ENCODE peak calls at places on chromosome 17, in eight cellular contexts. J is Caco-2; O is OCI-LY7; V is breast epithelium; G is CD8-positive, alpha-beta memory T cell; S is ascending aorta; A is colonic mucosa; T is Peyer's patch. I is an unnamed sample. For H3K9me3, the result is how much of the 10 kb centered on the place peaks cover.

GRCh38 chr17:35447494-35447893 is 1.1 kb downstream of the SLFN13 start:
- DNase-seq in J (no peak), O (no peak), V (no peak), G (no peak), S (no peak), A (no peak), T (no peak), I (peak)

GRCh38 chr17:46722662-46723285 is 95.7 kb downstream of the WNT3 start:
- DNase-seq in J (no peak), O (no peak), V (no peak), G (no peak), S (no peak), A (no peak), T (no peak), I (no peak)

GRCh38 chr17:6421700-6422604 is 13.0 kb downstream of the AIPL1 start:
- DNase-seq in J (peak), O (peak), V (peak), G (peak), S (peak), A (peak), T (peak), I (peak)

GRCh38 chr17:29483503-29483902 is 83.3 kb downstream of the ABHD15 start:
- DNase-seq in J (no peak), O (no peak), V (no peak), G (no peak), S (no peak), A (no peak), T (no peak), I (no peak)

GRCh38 chr17:44304651-44305050 is 3.8 kb upstream of the RUNDC3A start:
- DNase-seq in J (no peak), O (no peak), V (no peak), G (no peak), S (no peak), A (no peak), T (no peak), I (no peak)

GRCh38 chr17:17792551-17793377 is 44.0 kb downstream of the SREBF1 start:
- DNase-seq in J (no peak), O (no peak), V (no peak), G (peak), S (no peak), A (no peak), T (no peak), I (no peak)

GRCh38 chr17:79933863-79934652 is 94.8 kb upstream of the CBX4 start:
- DNase-seq in J (no peak), O (peak), V (no peak), G (no peak), S (no peak), A (no peak), T (peak), I (peak)

GRCh38 chr17:511001-511690 is 158.5 kb upstream of the RPH3AL start:
- DNase-seq in J (no peak), O (no peak), V (no peak), G (no peak), S (no peak), A (no peak), T (no peak), I (no peak)

GRCh38 chr17:74998783-74999182 is 11.4 kb downstream of the CDR2L start:
- DNase-seq in J (no peak), O (no peak), V (no peak), G (no peak), S (no peak), A (no peak), T (no peak), I (no peak)

GRCh38 chr17:75367312-75367711 is 38.2 kb downstream of the GRB2 start:
- DNase-seq in J (no peak), O (no peak), V (no peak), G (no peak), S (no peak), A (no peak), T (no peak), I (no peak)

GRCh38 chr17:2906907-2907306 is 110.7 kb downstream of the RAP1GAP2 start:
- DNase-seq in J (no peak), O (peak), V (no peak), G (no peak), S (no peak), A (no peak), T (no peak), I (no peak)

GRCh38 chr17:72192409-72193192 is 71.8 kb downstream of the SOX9 start:
- DNase-seq in J (no peak), O (no peak), V (no peak), G (no peak), S (peak), A (no peak), T (no peak), I (no peak)

GRCh38 chr17:73998246-73999220 is 204.9 kb upstream of the RPL38 start:
- DNase-seq in J (peak), O (peak), V (peak), G (peak), S (no peak), A (peak), T (peak), I (peak)

GRCh38 chr17:55056530-55056929 is 88.0 kb downstream of the STXBP4 start:
- DNase-seq in J (no peak), O (no peak), V (no peak), G (no peak), S (no peak), A (peak), T (no peak), I (peak)

GRCh38 chr17:76142044-76143041 is 1.3 kb upstream of the FOXJ1 start:
- DNase-seq in J (no peak), O (no peak), V (no peak), G (no peak), S (no peak), A (no peak), T (peak), I (no peak)

GRCh38 chr17:28394717-28395116 is 11.3 kb downstream of the SLC46A1 start:
- DNase-seq in J (peak), O (no peak), V (no peak), G (no peak), S (no peak), A (no peak), T (no peak), I (peak)

GRCh38 chr17:72599891-72600290 is 479.1 kb downstream of the SOX9 start:
- DNase-seq in J (no peak), O (no peak), V (no peak), G (no peak), S (no peak), A (no peak), T (no peak), I (no peak)

GRCh38 chr17:10117581-10118001 is 80.8 kb downstream of the GAS7 start:
- DNase-seq in J (no peak), O (no peak), V (no peak), G (no peak), S (no peak), A (no peak), T (peak), I (no peak)

GRCh38 chr17:55818026-55818425 is 67.2 kb downstream of the PCTP start:
- DNase-seq in J (no peak), O (no peak), V (no peak), G (no peak), S (no peak), A (no peak), T (no peak), I (no peak)

GRCh38 chr17:72952641-72953313 is 139.7 kb downstream of the SLC39A11 start:
- DNase-seq in J (no peak), O (no peak), V (no peak), G (no peak), S (no peak), A (no peak), T (no peak), I (no peak)

GRCh38 chr17:65678534-65678933 is 117.1 kb upstream of the AXIN2 start:
- DNase-seq in J (no peak), O (no peak), V (no peak), G (no peak), S (no peak), A (no peak), T (no peak), I (no peak)

GRCh38 chr17:47077576-47077975 is 98.5 kb upstream of the RPRML start:
- DNase-seq in J (no peak), O (no peak), V (no peak), G (no peak), S (no peak), A (no peak), T (no peak), I (no peak)

GRCh38 chr17:46771601-46772012 is 46.9 kb downstream of the WNT3 start:
- DNase-seq in J (no peak), O (peak), V (no peak), G (no peak), S (no peak), A (no peak), T (peak), I (no peak)

GRCh38 chr17:42421479-42422332 is 1.4 kb downstream of the CAVIN1 start:
- DNase-seq in J (peak), O (no peak), V (no peak), G (no peak), S (peak), A (no peak), T (peak), I (no peak)

GRCh38 chr17:80991645-80992076 is at the start of gene CHMP6:
- DNase-seq in J (peak), O (peak), V (peak), G (peak), S (peak), A (peak), T (peak), I (peak)

GRCh38 chr17:17494499-17495447 is 1.4 kb downstream of the RASD1 start:
- DNase-seq in J (peak), O (no peak), V (peak), G (peak), S (peak), A (peak), T (peak), I (peak)

GRCh38 chr17:40548982-40549680 is 16.1 kb downstream of the CCR7 start:
- DNase-seq in J (peak), O (no peak), V (peak), G (no peak), S (peak), A (peak), T (peak), I (peak)

GRCh38 chr17:7782237-7782636 is 51.8 kb upstream of the KDM6B start:
- DNase-seq in J (no peak), O (no peak), V (no peak), G (no peak), S (no peak), A (no peak), T (no peak), I (no peak)

GRCh38 chr17:44952946-44953475 is 5.4 kb upstream of the KIF18B start:
- DNase-seq in J (no peak), O (no peak), V (no peak), G (no peak), S (no peak), A (no peak), T (no peak), I (no peak)

GRCh38 chr17:37698132-37698615 is 46.7 kb downstream of the HNF1B start:
- DNase-seq in J (no peak), O (no peak), V (no peak), G (no peak), S (no peak), A (no peak), T (no peak), I (no peak)

GRCh38 chr17:71163121-71163812 is 957.6 kb upstream of the SOX9 start:
- DNase-seq in J (no peak), O (no peak), V (no peak), G (no peak), S (no peak), A (peak), T (no peak), I (peak)

GRCh38 chr17:79473111-79473835 is 137.6 kb downstream of the RBFOX3 start:
- DNase-seq in J (peak), O (no peak), V (no peak), G (no peak), S (no peak), A (no peak), T (no peak), I (peak)

GRCh38 chr17:33258291-33258690 is 34.8 kb downstream of the ASIC2 start:
- DNase-seq in J (no peak), O (no peak), V (no peak), G (no peak), S (no peak), A (no peak), T (no peak), I (no peak)

GRCh38 chr17:61702450-61702849 is 111.4 kb upstream of the NACA2 start:
- DNase-seq in J (no peak), O (no peak), V (no peak), G (no peak), S (no peak), A (no peak), T (no peak), I (no peak)

GRCh38 chr17:61700252-61700651 is 109.2 kb upstream of the NACA2 start:
- DNase-seq in J (no peak), O (peak), V (no peak), G (no peak), S (no peak), A (no peak), T (no peak), I (no peak)

GRCh38 chr17:61701978-61702377 is 111.0 kb upstream of the NACA2 start:
- DNase-seq in J (no peak), O (no peak), V (no peak), G (no peak), S (no peak), A (no peak), T (no peak), I (no peak)

GRCh38 chr17:61699694-61700093 is 108.7 kb upstream of the NACA2 start:
- DNase-seq in J (no peak), O (no peak), V (no peak), G (no peak), S (no peak), A (no peak), T (no peak), I (no peak)

DNA sequence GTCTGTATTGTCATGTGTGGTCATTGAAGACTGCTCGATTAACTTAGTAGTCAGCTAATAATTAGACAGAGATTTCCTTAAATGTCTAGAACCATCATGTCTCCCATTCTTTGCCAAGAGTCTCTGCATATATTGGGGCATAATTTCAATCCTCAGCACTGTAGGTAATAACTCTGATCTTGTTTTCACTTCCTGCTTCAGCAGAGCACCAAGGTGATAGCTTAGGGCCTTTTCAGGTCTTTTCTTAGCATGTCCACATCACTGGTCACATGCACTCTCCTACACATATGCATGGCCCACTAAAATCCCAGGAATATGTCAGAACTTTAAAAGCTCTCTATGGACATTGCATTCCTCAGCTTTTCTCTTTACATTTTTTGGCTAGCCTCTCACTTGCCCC is 110.3 kb upstream of the NACA2 start:
- DNase-seq in J (no peak), O (no peak), V (no peak), G (no peak), S (no peak), A (no peak), T (no peak), I (no peak)
- H3K9me3 ChIP-seq in J (under half), O (under half), V (under half), G (under half), S (under half), A (under half), T (under half), I (under half)

GRCh38 chr17:77706938-77707337 is 251.6 kb upstream of the TNRC6C start:
- DNase-seq in J (no peak), O (no peak), V (no peak), G (no peak), S (peak), A (no peak), T (no peak), I (no peak)
- H3K9me3 ChIP-seq in J (under half), O (under half), V (under half), G (under half), S (under half), A (under half), T (under half), I (under half)

GRCh38 chr17:27069842-27070508 is 223.9 kb upstream of the WSB1 start:
- DNase-seq in J (no peak), O (no peak), V (no peak), G (no peak), S (no peak), A (no peak), T (no peak), I (no peak)
- H3K9me3 ChIP-seq in J (under half), O (under half), V (under half), G (under half), S (under half), A (under half), T (under half), I (under half)

GRCh38 chr17:21679256-21680146 is 12.8 kb upstream of the KCNJ18 start:
- DNase-seq in J (no peak), O (no peak), V (no peak), G (no peak), S (peak), A (no peak), T (peak), I (no peak)
- H3K9me3 ChIP-seq in J (under half), O (under half), V (under half), G (under half), S (under half), A (under half), T (under half), I (under half)

GRCh38 chr17:27153005-27153404 is 140.9 kb upstream of the WSB1 start:
- DNase-seq in J (no peak), O (no peak), V (no peak), G (no peak), S (no peak), A (no peak), T (no peak), I (no peak)
- H3K9me3 ChIP-seq in J (under half), O (under half), V (under half), G (under half), S (under half), A (under half), T (under half), I (under half)

DNA sequence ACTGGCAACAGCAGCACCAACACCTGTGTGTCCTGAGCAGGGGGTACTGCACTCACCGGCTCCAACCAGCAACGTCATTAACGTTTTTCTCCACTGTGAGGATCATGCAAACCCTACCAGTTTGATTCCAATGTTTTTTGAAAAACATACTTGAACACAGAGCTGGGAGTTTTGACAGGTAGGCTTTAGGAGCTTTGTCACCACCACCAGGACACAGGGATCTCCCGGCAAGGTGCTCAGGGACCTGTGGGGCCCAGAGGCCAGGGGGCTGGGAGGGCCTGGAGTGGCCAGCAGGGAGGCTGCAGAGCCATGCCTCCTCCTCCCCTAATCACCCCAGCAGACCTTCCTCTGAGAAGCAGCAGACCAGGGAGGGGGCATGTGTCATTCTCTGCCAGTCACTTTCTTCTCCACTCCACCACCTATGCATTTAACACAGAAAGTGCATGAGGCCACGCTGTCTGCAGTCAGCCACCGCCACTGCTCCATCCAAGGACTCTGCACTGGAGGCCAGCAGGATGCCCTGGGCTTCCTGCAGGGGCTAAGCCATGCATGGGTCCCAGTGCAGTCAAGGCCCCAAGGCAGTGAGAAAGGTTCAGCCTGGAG is 768.2 kb downstream of the KCNJ18 start:
- DNase-seq in J (no peak), O (no peak), V (no peak), G (no peak), S (no peak), A (no peak), T (no peak), I (no peak)
- H3K9me3 ChIP-seq in J (under half), O (under half), V (under half), G (under half), S (under half), A (under half), T (under half), I (under half)

GRCh38 chr17:22253007-22253406 is 560.7 kb downstream of the KCNJ18 start:
- DNase-seq in J (no peak), O (no peak), V (no peak), G (no peak), S (no peak), A (no peak), T (no peak), I (no peak)
- H3K9me3 ChIP-seq in J (under half), O (half or more), V (under half), G (under half), S (under half), A (under half), T (under half), I (under half)

GRCh38 chr17:22142091-22142490 is 449.8 kb downstream of the KCNJ18 start:
- DNase-seq in J (no peak), O (no peak), V (no peak), G (no peak), S (no peak), A (no peak), T (no peak), I (no peak)
- H3K9me3 ChIP-seq in J (under half), O (under half), V (under half), G (under half), S (under half), A (under half), T (under half), I (under half)

DNA sequence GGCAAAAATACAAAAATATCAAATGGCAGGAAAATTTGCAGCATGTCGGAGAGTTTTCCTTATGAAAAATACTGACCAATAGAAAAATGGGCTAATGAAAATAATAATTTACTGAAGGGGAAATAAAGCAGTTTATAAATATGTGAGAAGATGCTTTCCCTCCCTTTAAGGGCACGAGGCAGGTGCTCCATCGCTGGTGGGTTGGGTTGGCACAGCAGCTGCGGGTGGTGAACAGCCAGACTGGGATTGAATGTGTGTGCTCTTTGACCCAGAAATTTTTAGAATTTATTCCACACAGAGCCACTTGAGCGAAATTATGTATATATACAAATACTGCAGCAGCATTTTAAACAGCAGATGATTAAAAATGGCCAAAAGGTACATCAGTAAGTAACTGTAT is 109.1 kb upstream of the ZNF750 start:
- DNase-seq in J (no peak), O (no peak), V (no peak), G (no peak), S (no peak), A (no peak), T (no peak), I (no peak)
- H3K9me3 ChIP-seq in J (under half), O (under half), V (under half), G (under half), S (under half), A (under half), T (under half), I (under half)

GRCh38 chr17:68603027-68603426 is 1.9 kb upstream of the FAM20A start:
- DNase-seq in J (no peak), O (no peak), V (no peak), G (no peak), S (no peak), A (no peak), T (no peak), I (no peak)

GRCh38 chr17:68606451-68607307 is 5.5 kb upstream of the FAM20A start:
- DNase-seq in J (no peak), O (no peak), V (no peak), G (no peak), S (no peak), A (no peak), T (no peak), I (no peak)

GRCh38 chr17:68608515-68609130 is 7.5 kb upstream of the FAM20A start:
- DNase-seq in J (no peak), O (peak), V (no peak), G (no peak), S (no peak), A (no peak), T (no peak), I (no peak)

GRCh38 chr17:68603663-68604062 is 2.5 kb upstream of the FAM20A start:
- DNase-seq in J (no peak), O (no peak), V (no peak), G (no peak), S (no peak), A (no peak), T (no peak), I (no peak)

DNA sequence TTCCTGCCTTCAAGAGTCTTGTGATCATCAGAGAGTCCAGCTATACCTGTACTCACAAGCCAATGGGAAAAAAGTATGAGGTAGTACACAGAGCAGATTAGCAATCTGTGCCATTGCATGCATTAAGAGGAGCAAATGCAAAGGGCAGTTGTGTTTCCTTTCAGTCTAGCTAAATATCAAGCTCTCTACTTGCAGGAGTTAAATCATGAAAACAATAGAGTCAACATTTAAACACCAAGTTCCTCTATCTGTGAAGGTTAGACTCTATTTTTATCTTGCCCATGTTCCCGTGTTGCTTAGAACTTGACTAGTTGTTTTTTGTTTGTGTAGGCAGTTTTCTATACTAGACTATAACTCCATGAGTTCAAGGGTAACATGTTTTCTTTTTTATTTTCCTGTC is 4.7 kb upstream of the FAM20A start:
- DNase-seq in J (no peak), O (no peak), V (no peak), G (no peak), S (no peak), A (no peak), T (no peak), I (no peak)
- H3K9me3 ChIP-seq in J (under half), O (under half), V (under half), G (under half), S (under half), A (under half), T (under half), I (under half)

I was measured in small intestine.